ENCODE peak calls at places on chromosomes 7 and 10, in four cellular contexts. B is B cell, D is ELR, G is AG20443. Y is an unnamed sample.

GRCh38 chr7:39291644-39292411 is 274.4 kb upstream of the YAE1 start:
- DNase-seq in B (no peak), D (no peak), G (no peak), Y (no peak)

GRCh38 chr10:70544431-70545340 is 57.9 kb downstream of the PRF1 start:
- DNase-seq in B (no peak), D (no peak), G (no peak), Y (no peak)

GRCh38 chr7:131553906-131554305 is 2.5 kb downstream of the PODXL start:
- DNase-seq in B (no peak), D (no peak), G (no peak), Y (no peak)

GRCh38 chr7:835491-836401 is 3.5 kb downstream of the SUN1 start:
- DNase-seq in B (no peak), D (no peak), G (no peak), Y (no peak)

GRCh38 chr10:79400567-79401004 is 44.8 kb downstream of the ZCCHC24 start:
- DNase-seq in B (no peak), D (peak; percentile 50), G (no peak), Y (peak; percentile 83)

GRCh38 chr10:43219848-43220247 is 47.0 kb downstream of the RASGEF1A start:
- DNase-seq in B (no peak), D (no peak), G (no peak), Y (no peak)

GRCh38 chr7:44989132-44989531 is 10.3 kb upstream of the MYO1G start:
- DNase-seq in B (no peak), D (no peak), G (no peak), Y (no peak)

GRCh38 chr7:22251906-22252495 is 105.0 kb downstream of the RAPGEF5 start:
- DNase-seq in B (no peak), D (no peak), G (no peak), Y (no peak)

GRCh38 chr7:18049262-18049661 is 21.6 kb upstream of the PRPS1L1 start:
- DNase-seq in B (no peak), D (no peak), G (no peak), Y (no peak)

GRCh38 chr10:77643795-77644468 is 6.3 kb upstream of the KCNMA1 start:
- DNase-seq in B (no peak), D (peak; percentile 85), G (peak; percentile 71), Y (no peak)

GRCh38 chr10:131500892-131501291 is 189.4 kb upstream of the TCERG1L start:
- DNase-seq in B (no peak), D (no peak), G (no peak), Y (no peak)

GRCh38 chr7:108094933-108095710 is 35.0 kb downstream of the LAMB4 start:
- DNase-seq in B (no peak), D (peak; percentile 87), G (peak; percentile 82), Y (no peak)

GRCh38 chr10:1412531-1413189 is 324.7 kb downstream of the ADARB2 start:
- DNase-seq in B (peak; percentile 67), D (no peak), G (no peak), Y (no peak)

GRCh38 chr7:79982151-79982770 is 152.4 kb upstream of the GNAI1 start:
- DNase-seq in B (no peak), D (peak; percentile 85), G (peak; percentile 7), Y (no peak)

GRCh38 chr10:62454696-62455451 is 80.7 kb downstream of the ZNF365 start:
- DNase-seq in B (no peak), D (peak; percentile 79), G (peak; percentile 83), Y (no peak)

GRCh38 chr7:129553861-129554530 is 51.7 kb downstream of the SMKR1 start:
- DNase-seq in B (no peak), D (peak; percentile 85), G (peak; percentile 58), Y (no peak)

GRCh38 chr7:138932870-138933269 is 48.3 kb downstream of the KIAA1549 start:
- DNase-seq in B (no peak), D (no peak), G (no peak), Y (no peak)

GRCh38 chr10:117616179-117616578 is 73.6 kb downstream of the EMX2 start:
- DNase-seq in B (no peak), D (no peak), G (no peak), Y (peak; percentile 46)

GRCh38 chr10:133280391-133281059 is 3.9 kb upstream of the ADAM8 start:
- DNase-seq in B (no peak), D (no peak), G (no peak), Y (no peak)

GRCh38 chr10:99084161-99084560 is 151.5 kb downstream of the HPSE2 start:
- DNase-seq in B (no peak), D (no peak), G (no peak), Y (no peak)

GRCh38 chr7:157703131-157703530 is 366.3 kb downstream of the DNAJB6 start:
- DNase-seq in B (no peak), D (no peak), G (no peak), Y (no peak)

GRCh38 chr7:93622036-93622714 is 47.7 kb upstream of the CALCR start:
- DNase-seq in B (no peak), D (peak; percentile 59), G (peak; percentile 44), Y (no peak)

GRCh38 chr10:68075550-68076004 is 494 bp upstream of the HERC4 start:
- DNase-seq in B (no peak), D (no peak), G (no peak), Y (peak; percentile 20)

GRCh38 chr7:136168021-136168420 is 190.9 kb upstream of the MTPN start:
- DNase-seq in B (no peak), D (no peak), G (no peak), Y (no peak)

GRCh38 chr7:132065193-132065972 is 509.0 kb upstream of the PODXL start:
- DNase-seq in B (no peak), D (peak; percentile 97), G (peak; percentile 95), Y (no peak)

GRCh38 chr7:155337946-155338631 is 40.4 kb downstream of the INSIG1 start:
- DNase-seq in B (no peak), D (no peak), G (no peak), Y (no peak)

GRCh38 chr7:148982596-148983219 is 45.6 kb downstream of the PDIA4 start:
- DNase-seq in B (no peak), D (peak; percentile 47), G (no peak), Y (no peak)